ENCODE peak calls at places on chromosome 1, in ten cellular contexts. One of them, this sample, is unnamed. For H3K9me3, the result is how much of the 10 kb centered on the place peaks cover.

GRCh38 chr1:248686815-248687214 is 15.8 kb downstream of the OR14I1 start:
- DNase-seq in cardiac muscle cell: no peak
- DNase-seq in HCT116: no peak
- DNase-seq in prostate gland: no peak
- DNase-seq in Panc1: no peak
- DNase-seq in psoas muscle: no peak
- DNase-seq in aorta: no peak
- DNase-seq in heart right ventricle: no peak
- DNase-seq in effector memory CD4-positive, alpha-beta T cell: no peak
- DNase-seq in PC-3: peak
- DNase-seq in this sample: no peak

GRCh38 chr1:204971700-204972336 is 71.2 kb upstream of the CNTN2 start:
- DNase-seq in cardiac muscle cell: no peak
- DNase-seq in HCT116: no peak
- DNase-seq in prostate gland: no peak
- DNase-seq in Panc1: no peak
- DNase-seq in psoas muscle: no peak
- DNase-seq in aorta: no peak
- DNase-seq in heart right ventricle: no peak
- DNase-seq in effector memory CD4-positive, alpha-beta T cell: no peak
- DNase-seq in PC-3: peak
- DNase-seq in this sample: no peak

GRCh38 chr1:168907053-168907452 is 178.0 kb upstream of the DPT start:
- DNase-seq in cardiac muscle cell: no peak
- DNase-seq in HCT116: no peak
- DNase-seq in prostate gland: peak
- DNase-seq in Panc1: no peak
- DNase-seq in psoas muscle: no peak
- DNase-seq in aorta: no peak
- DNase-seq in heart right ventricle: no peak
- DNase-seq in effector memory CD4-positive, alpha-beta T cell: no peak
- DNase-seq in PC-3: peak
- DNase-seq in this sample: no peak

GRCh38 chr1:183096889-183097288 is 73.7 kb downstream of the LAMC1 start:
- DNase-seq in cardiac muscle cell: no peak
- DNase-seq in HCT116: no peak
- DNase-seq in prostate gland: no peak
- DNase-seq in Panc1: no peak
- DNase-seq in psoas muscle: no peak
- DNase-seq in aorta: no peak
- DNase-seq in heart right ventricle: no peak
- DNase-seq in effector memory CD4-positive, alpha-beta T cell: no peak
- DNase-seq in PC-3: no peak
- DNase-seq in this sample: no peak

GRCh38 chr1:157994081-157994581 is 686 bp downstream of the KIRREL1 start:
- DNase-seq in cardiac muscle cell: peak
- DNase-seq in HCT116: no peak
- DNase-seq in prostate gland: no peak
- DNase-seq in Panc1: no peak
- DNase-seq in psoas muscle: peak
- DNase-seq in aorta: peak
- DNase-seq in heart right ventricle: peak
- DNase-seq in effector memory CD4-positive, alpha-beta T cell: no peak
- DNase-seq in PC-3: no peak
- DNase-seq in this sample: no peak

GRCh38 chr1:13807213-13807612 is 107.2 kb downstream of the PRDM2 start:
- DNase-seq in cardiac muscle cell: peak
- DNase-seq in HCT116: peak
- DNase-seq in prostate gland: peak
- DNase-seq in Panc1: no peak
- DNase-seq in psoas muscle: no peak
- DNase-seq in aorta: no peak
- DNase-seq in heart right ventricle: no peak
- DNase-seq in effector memory CD4-positive, alpha-beta T cell: no peak
- DNase-seq in PC-3: peak
- DNase-seq in this sample: no peak

GRCh38 chr1:46467183-46467504 is 22.5 kb upstream of the DMBX1 start:
- DNase-seq in cardiac muscle cell: no peak
- DNase-seq in HCT116: no peak
- DNase-seq in prostate gland: no peak
- DNase-seq in Panc1: no peak
- DNase-seq in psoas muscle: no peak
- DNase-seq in aorta: no peak
- DNase-seq in heart right ventricle: no peak
- DNase-seq in effector memory CD4-positive, alpha-beta T cell: no peak
- DNase-seq in PC-3: no peak
- DNase-seq in this sample: no peak

GRCh38 chr1:243842978-243843490 is 7.0 kb downstream of the AKT3 start:
- DNase-seq in cardiac muscle cell: no peak
- DNase-seq in HCT116: no peak
- DNase-seq in prostate gland: no peak
- DNase-seq in Panc1: no peak
- DNase-seq in psoas muscle: no peak
- DNase-seq in aorta: no peak
- DNase-seq in heart right ventricle: no peak
- DNase-seq in effector memory CD4-positive, alpha-beta T cell: no peak
- DNase-seq in PC-3: peak
- DNase-seq in this sample: no peak

GRCh38 chr1:171494086-171494485 is 8.8 kb downstream of the PRRC2C start:
- DNase-seq in cardiac muscle cell: no peak
- DNase-seq in HCT116: no peak
- DNase-seq in prostate gland: no peak
- DNase-seq in Panc1: no peak
- DNase-seq in psoas muscle: no peak
- DNase-seq in aorta: no peak
- DNase-seq in heart right ventricle: no peak
- DNase-seq in effector memory CD4-positive, alpha-beta T cell: no peak
- DNase-seq in PC-3: no peak
- DNase-seq in this sample: no peak

GRCh38 chr1:161044908-161045748 is 649 bp downstream of the USF1 start:
- DNase-seq in cardiac muscle cell: peak
- DNase-seq in HCT116: no peak
- DNase-seq in prostate gland: peak
- DNase-seq in Panc1: no peak
- DNase-seq in psoas muscle: peak
- DNase-seq in aorta: peak
- DNase-seq in heart right ventricle: peak
- DNase-seq in effector memory CD4-positive, alpha-beta T cell: peak
- DNase-seq in PC-3: peak
- DNase-seq in this sample: peak

GRCh38 chr1:19620786-19621185 is 23.3 kb upstream of the NBL1 start:
- DNase-seq in cardiac muscle cell: no peak
- DNase-seq in HCT116: no peak
- DNase-seq in prostate gland: no peak
- DNase-seq in Panc1: no peak
- DNase-seq in psoas muscle: no peak
- DNase-seq in aorta: no peak
- DNase-seq in heart right ventricle: no peak
- DNase-seq in effector memory CD4-positive, alpha-beta T cell: no peak
- DNase-seq in PC-3: no peak
- DNase-seq in this sample: no peak

GRCh38 chr1:110214454-110215404 is 4.6 kb downstream of the KCNC4 start:
- DNase-seq in cardiac muscle cell: no peak
- DNase-seq in HCT116: no peak
- DNase-seq in prostate gland: peak
- DNase-seq in Panc1: no peak
- DNase-seq in psoas muscle: no peak
- DNase-seq in aorta: no peak
- DNase-seq in heart right ventricle: no peak
- DNase-seq in effector memory CD4-positive, alpha-beta T cell: no peak
- DNase-seq in PC-3: peak
- DNase-seq in this sample: no peak

GRCh38 chr1:234777850-234778214 is 167.9 kb upstream of the IRF2BP2 start:
- DNase-seq in cardiac muscle cell: no peak
- DNase-seq in HCT116: no peak
- DNase-seq in prostate gland: no peak
- DNase-seq in Panc1: no peak
- DNase-seq in psoas muscle: no peak
- DNase-seq in aorta: no peak
- DNase-seq in heart right ventricle: no peak
- DNase-seq in effector memory CD4-positive, alpha-beta T cell: no peak
- DNase-seq in PC-3: no peak
- DNase-seq in this sample: no peak

GRCh38 chr1:16727190-16728111 is 12.9 kb upstream of the RNU1-4 start:
- DNase-seq in cardiac muscle cell: no peak
- DNase-seq in HCT116: peak
- DNase-seq in prostate gland: peak
- DNase-seq in Panc1: no peak
- DNase-seq in psoas muscle: peak
- DNase-seq in aorta: peak
- DNase-seq in heart right ventricle: peak
- DNase-seq in effector memory CD4-positive, alpha-beta T cell: peak
- DNase-seq in PC-3: peak
- DNase-seq in this sample: no peak

GRCh38 chr1:152415454-152416227 is 1.6 kb upstream of the CRNN start:
- DNase-seq in cardiac muscle cell: no peak
- DNase-seq in HCT116: no peak
- DNase-seq in prostate gland: no peak
- DNase-seq in Panc1: no peak
- DNase-seq in psoas muscle: no peak
- DNase-seq in aorta: no peak
- DNase-seq in heart right ventricle: no peak
- DNase-seq in effector memory CD4-positive, alpha-beta T cell: no peak
- DNase-seq in PC-3: no peak
- DNase-seq in this sample: no peak

GRCh38 chr1:152419917-152420316 is 5.9 kb upstream of the CRNN start:
- DNase-seq in cardiac muscle cell: no peak
- DNase-seq in HCT116: no peak
- DNase-seq in prostate gland: no peak
- DNase-seq in Panc1: no peak
- DNase-seq in psoas muscle: no peak
- DNase-seq in aorta: no peak
- DNase-seq in heart right ventricle: no peak
- DNase-seq in effector memory CD4-positive, alpha-beta T cell: no peak
- DNase-seq in PC-3: no peak
- DNase-seq in this sample: no peak
- H3K9me3 ChIP-seq in cardiac muscle cell: under half
- H3K9me3 ChIP-seq in HCT116: under half
- H3K9me3 ChIP-seq in prostate gland: under half
- H3K9me3 ChIP-seq in Panc1: under half
- H3K9me3 ChIP-seq in psoas muscle: under half
- H3K9me3 ChIP-seq in aorta: under half
- H3K9me3 ChIP-seq in heart right ventricle: under half
- H3K9me3 ChIP-seq in effector memory CD4-positive, alpha-beta T cell: under half
- H3K9me3 ChIP-seq in PC-3: under half
- H3K9me3 ChIP-seq in this sample: under half

GRCh38 chr1:193211539-193211938 is 25.1 kb upstream of the B3GALT2 start:
- DNase-seq in cardiac muscle cell: peak
- DNase-seq in HCT116: peak
- DNase-seq in prostate gland: no peak
- DNase-seq in Panc1: no peak
- DNase-seq in psoas muscle: no peak
- DNase-seq in aorta: no peak
- DNase-seq in heart right ventricle: no peak
- DNase-seq in effector memory CD4-positive, alpha-beta T cell: no peak
- DNase-seq in PC-3: peak
- DNase-seq in this sample: no peak
- H3K9me3 ChIP-seq in cardiac muscle cell: under half
- H3K9me3 ChIP-seq in HCT116: under half
- H3K9me3 ChIP-seq in prostate gland: under half
- H3K9me3 ChIP-seq in Panc1: under half
- H3K9me3 ChIP-seq in psoas muscle: under half
- H3K9me3 ChIP-seq in aorta: under half
- H3K9me3 ChIP-seq in heart right ventricle: under half
- H3K9me3 ChIP-seq in effector memory CD4-positive, alpha-beta T cell: under half
- H3K9me3 ChIP-seq in PC-3: under half
- H3K9me3 ChIP-seq in this sample: under half

GRCh38 chr1:203499643-203500278 is 5.8 kb downstream of the OPTC start:
- DNase-seq in cardiac muscle cell: no peak
- DNase-seq in HCT116: no peak
- DNase-seq in prostate gland: no peak
- DNase-seq in Panc1: no peak
- DNase-seq in psoas muscle: no peak
- DNase-seq in aorta: no peak
- DNase-seq in heart right ventricle: no peak
- DNase-seq in effector memory CD4-positive, alpha-beta T cell: no peak
- DNase-seq in PC-3: no peak
- DNase-seq in this sample: no peak

GRCh38 chr1:203497378-203497777 is 3.4 kb downstream of the OPTC start:
- DNase-seq in cardiac muscle cell: no peak
- DNase-seq in HCT116: no peak
- DNase-seq in prostate gland: no peak
- DNase-seq in Panc1: no peak
- DNase-seq in psoas muscle: no peak
- DNase-seq in aorta: no peak
- DNase-seq in heart right ventricle: no peak
- DNase-seq in effector memory CD4-positive, alpha-beta T cell: no peak
- DNase-seq in PC-3: no peak
- DNase-seq in this sample: no peak

GRCh38 chr1:203493901-203494300 is at the start of gene OPTC:
- DNase-seq in cardiac muscle cell: no peak
- DNase-seq in HCT116: no peak
- DNase-seq in prostate gland: no peak
- DNase-seq in Panc1: no peak
- DNase-seq in psoas muscle: no peak
- DNase-seq in aorta: no peak
- DNase-seq in heart right ventricle: no peak
- DNase-seq in effector memory CD4-positive, alpha-beta T cell: no peak
- DNase-seq in PC-3: no peak
- DNase-seq in this sample: no peak

GRCh38 chr1:203492486-203493130 is 1.3 kb upstream of the OPTC start:
- DNase-seq in cardiac muscle cell: no peak
- DNase-seq in HCT116: no peak
- DNase-seq in prostate gland: no peak
- DNase-seq in Panc1: no peak
- DNase-seq in psoas muscle: no peak
- DNase-seq in aorta: no peak
- DNase-seq in heart right ventricle: no peak
- DNase-seq in effector memory CD4-positive, alpha-beta T cell: no peak
- DNase-seq in PC-3: no peak
- DNase-seq in this sample: no peak

DNA sequence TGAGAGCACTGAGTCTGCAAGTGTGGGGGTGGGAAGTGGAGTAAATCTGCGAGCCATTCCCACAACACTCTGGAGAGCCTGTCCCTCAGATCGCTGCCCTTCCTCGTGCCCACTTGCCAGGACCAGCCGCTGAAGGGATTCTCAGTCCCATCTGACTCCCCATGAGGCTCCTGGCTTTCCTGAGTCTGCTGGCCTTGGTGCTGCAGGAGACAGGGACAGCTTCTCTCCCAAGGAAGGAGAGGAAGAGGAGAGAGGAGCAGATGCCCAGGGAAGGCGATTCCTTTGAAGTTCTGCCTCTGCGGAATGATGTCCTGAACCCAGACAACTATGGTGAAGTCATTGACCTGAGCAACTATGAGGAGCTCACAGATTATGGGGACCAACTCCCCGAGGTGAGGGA is 1.9 kb downstream of the OPTC start:
- DNase-seq in cardiac muscle cell: no peak
- DNase-seq in HCT116: no peak
- DNase-seq in prostate gland: no peak
- DNase-seq in Panc1: no peak
- DNase-seq in psoas muscle: no peak
- DNase-seq in aorta: no peak
- DNase-seq in heart right ventricle: no peak
- DNase-seq in effector memory CD4-positive, alpha-beta T cell: no peak
- DNase-seq in PC-3: no peak
- DNase-seq in this sample: no peak
- H3K9me3 ChIP-seq in cardiac muscle cell: under half
- H3K9me3 ChIP-seq in HCT116: under half
- H3K9me3 ChIP-seq in prostate gland: under half
- H3K9me3 ChIP-seq in Panc1: under half
- H3K9me3 ChIP-seq in psoas muscle: under half
- H3K9me3 ChIP-seq in aorta: under half
- H3K9me3 ChIP-seq in heart right ventricle: under half
- H3K9me3 ChIP-seq in effector memory CD4-positive, alpha-beta T cell: under half
- H3K9me3 ChIP-seq in PC-3: under half
- H3K9me3 ChIP-seq in this sample: under half

GRCh38 chr1:174315239-174315638 is 132.5 kb upstream of the GPR52 start:
- DNase-seq in cardiac muscle cell: no peak
- DNase-seq in HCT116: no peak
- DNase-seq in prostate gland: no peak
- DNase-seq in Panc1: no peak
- DNase-seq in psoas muscle: no peak
- DNase-seq in aorta: no peak
- DNase-seq in heart right ventricle: no peak
- DNase-seq in effector memory CD4-positive, alpha-beta T cell: no peak
- DNase-seq in PC-3: no peak
- DNase-seq in this sample: no peak
- H3K9me3 ChIP-seq in cardiac muscle cell: under half
- H3K9me3 ChIP-seq in HCT116: under half
- H3K9me3 ChIP-seq in prostate gland: under half
- H3K9me3 ChIP-seq in Panc1: under half
- H3K9me3 ChIP-seq in psoas muscle: under half
- H3K9me3 ChIP-seq in aorta: under half
- H3K9me3 ChIP-seq in heart right ventricle: half or more
- H3K9me3 ChIP-seq in effector memory CD4-positive, alpha-beta T cell: under half
- H3K9me3 ChIP-seq in PC-3: under half
- H3K9me3 ChIP-seq in this sample: half or more